ENCODE peak calls at places on chromosome 19, in eight cellular contexts. I, G, E, V, P, U, N and C are unnamed samples.

GRCh38 chr19:46407891-46408426 is 5.4 kb downstream of the CCDC8 start:
- DNase-seq in I (no peak), G (no peak), E (no peak), V (no peak), P (no peak), U (no peak), N (no peak), C (no peak)

GRCh38 chr19:47315125-47315821 is 5.6 kb downstream of the C5AR1 start:
- DNase-seq in I (peak), G (peak), E (peak), V (peak), P (no peak), U (peak), N (no peak), C (no peak)

GRCh38 chr19:16532440-16533273 is 9.6 kb downstream of the CHERP start:
- DNase-seq in I (no peak), G (no peak), E (no peak), V (no peak), P (no peak), U (no peak), N (no peak), C (no peak)

GRCh38 chr19:16073988-16074387 is 2.3 kb upstream of the TPM4 start:
- DNase-seq in I (no peak), G (no peak), E (no peak), V (no peak), P (no peak), U (no peak), N (no peak), C (no peak)

GRCh38 chr19:10467104-10467706 is 36.0 kb downstream of the KEAP1 start:
- DNase-seq in I (no peak), G (no peak), E (no peak), V (no peak), P (no peak), U (no peak), N (no peak), C (peak)

GRCh38 chr19:15249912-15250634 is 17.8 kb upstream of the EPHX3 start:
- DNase-seq in I (peak), G (no peak), E (peak), V (no peak), P (no peak), U (no peak), N (no peak), C (no peak)

GRCh38 chr19:28846094-28846812 is 366.7 kb downstream of the UQCRFS1 start:
- DNase-seq in I (no peak), G (no peak), E (no peak), V (no peak), P (no peak), U (no peak), N (no peak), C (no peak)

GRCh38 chr19:46081928-46082727 is 41.3 kb upstream of the IGFL4 start:
- DNase-seq in I (peak), G (peak), E (peak), V (peak), P (no peak), U (peak), N (peak), C (peak)

GRCh38 chr19:28358604-28359003 is 854.3 kb downstream of the UQCRFS1 start:
- DNase-seq in I (no peak), G (no peak), E (no peak), V (no peak), P (no peak), U (no peak), N (no peak), C (no peak)

GRCh38 chr19:33948651-33949335 is 152.1 kb downstream of the KCTD15 start:
- DNase-seq in I (no peak), G (no peak), E (no peak), V (no peak), P (no peak), U (no peak), N (no peak), C (no peak)

GRCh38 chr19:30622276-30622675 is 250.1 kb downstream of the ZNF536 start:
- DNase-seq in I (no peak), G (no peak), E (no peak), V (no peak), P (no peak), U (no peak), N (no peak), C (no peak)

GRCh38 chr19:41694831-41695635 is 7.0 kb upstream of the CEACAM7 start:
- DNase-seq in I (no peak), G (no peak), E (no peak), V (no peak), P (no peak), U (no peak), N (no peak), C (no peak)

GRCh38 chr19:51098366-51099069 is 9.7 kb downstream of the CTU1 start:
- DNase-seq in I (no peak), G (no peak), E (no peak), V (no peak), P (no peak), U (no peak), N (no peak), C (no peak)

GRCh38 chr19:32339988-32340874 is 5.2 kb upstream of the ZNF507 start:
- DNase-seq in I (peak), G (no peak), E (peak), V (peak), P (no peak), U (peak), N (no peak), C (peak)

GRCh38 chr19:12766051-12766521 is 9.3 kb downstream of the HOOK2 start:
- DNase-seq in I (peak), G (no peak), E (peak), V (peak), P (no peak), U (peak), N (no peak), C (no peak)

GRCh38 chr19:47713046-47714021 is at the start of gene EHD2:
- DNase-seq in I (peak), G (no peak), E (peak), V (peak), P (no peak), U (no peak), N (no peak), C (peak)

GRCh38 chr19:17138937-17139598 is 63.5 kb downstream of the MYO9B start:
- DNase-seq in I (no peak), G (no peak), E (no peak), V (no peak), P (no peak), U (peak), N (no peak), C (no peak)

GRCh38 chr19:11164879-11165406 is 9.4 kb upstream of the SPC24 start:
- DNase-seq in I (no peak), G (no peak), E (peak), V (no peak), P (no peak), U (no peak), N (no peak), C (no peak)

GRCh38 chr19:16896098-16896912 is 7.5 kb downstream of the F2RL3 start:
- DNase-seq in I (no peak), G (no peak), E (no peak), V (peak), P (no peak), U (no peak), N (no peak), C (no peak)

GRCh38 chr19:42075616-42076374 is at the start of gene ZNF574:
- DNase-seq in I (peak), G (peak), E (peak), V (peak), P (peak), U (peak), N (peak), C (peak)

GRCh38 chr19:53957448-53958167 is 5.1 kb upstream of the CACNG8 start:
- DNase-seq in I (no peak), G (no peak), E (no peak), V (no peak), P (no peak), U (no peak), N (no peak), C (no peak)

GRCh38 chr19:51094696-51095279 is 12.1 kb upstream of the KLK14 start:
- DNase-seq in I (peak), G (no peak), E (no peak), V (peak), P (no peak), U (peak), N (no peak), C (peak)

GRCh38 chr19:15283141-15283885 is 49.0 kb downstream of the BRD4 start:
- DNase-seq in I (no peak), G (no peak), E (peak), V (no peak), P (no peak), U (no peak), N (no peak), C (no peak)

GRCh38 chr19:29831041-29831548 is 19.3 kb downstream of the CCNE1 start:
- DNase-seq in I (peak), G (peak), E (no peak), V (no peak), P (no peak), U (no peak), N (no peak), C (no peak)

GRCh38 chr19:28234637-28235036 is 978.3 kb downstream of the UQCRFS1 start:
- DNase-seq in I (no peak), G (no peak), E (no peak), V (no peak), P (no peak), U (no peak), N (no peak), C (no peak)

GRCh38 chr19:10812902-10813404 is 23.1 kb downstream of the TMED1 start:
- DNase-seq in I (peak), G (no peak), E (peak), V (peak), P (no peak), U (no peak), N (no peak), C (no peak)

GRCh38 chr19:34298891-34299510 is 44.6 kb downstream of the GARRE1 start:
- DNase-seq in I (no peak), G (no peak), E (no peak), V (no peak), P (no peak), U (no peak), N (no peak), C (no peak)

GRCh38 chr19:47430041-47430802 is 10.9 kb upstream of the MEIS3 start:
- DNase-seq in I (no peak), G (no peak), E (peak), V (no peak), P (no peak), U (no peak), N (no peak), C (no peak)

GRCh38 chr19:32830231-32831014 is 39.1 kb downstream of the SLC7A9 start:
- DNase-seq in I (no peak), G (no peak), E (peak), V (no peak), P (no peak), U (no peak), N (no peak), C (no peak)

GRCh38 chr19:8526345-8527062 is 12.5 kb upstream of the ZNF414 start:
- DNase-seq in I (peak), G (peak), E (peak), V (peak), P (peak), U (peak), N (no peak), C (peak)

GRCh38 chr19:18513868-18514267 is 8.0 kb downstream of the ELL start:
- DNase-seq in I (no peak), G (no peak), E (no peak), V (no peak), P (no peak), U (no peak), N (no peak), C (peak)
- TF ChIP-seq RAD21 in I (no peak), G (no peak), E (no peak), V (no peak), P (no peak), U (no peak), N (no peak), C (no peak)

DNA sequence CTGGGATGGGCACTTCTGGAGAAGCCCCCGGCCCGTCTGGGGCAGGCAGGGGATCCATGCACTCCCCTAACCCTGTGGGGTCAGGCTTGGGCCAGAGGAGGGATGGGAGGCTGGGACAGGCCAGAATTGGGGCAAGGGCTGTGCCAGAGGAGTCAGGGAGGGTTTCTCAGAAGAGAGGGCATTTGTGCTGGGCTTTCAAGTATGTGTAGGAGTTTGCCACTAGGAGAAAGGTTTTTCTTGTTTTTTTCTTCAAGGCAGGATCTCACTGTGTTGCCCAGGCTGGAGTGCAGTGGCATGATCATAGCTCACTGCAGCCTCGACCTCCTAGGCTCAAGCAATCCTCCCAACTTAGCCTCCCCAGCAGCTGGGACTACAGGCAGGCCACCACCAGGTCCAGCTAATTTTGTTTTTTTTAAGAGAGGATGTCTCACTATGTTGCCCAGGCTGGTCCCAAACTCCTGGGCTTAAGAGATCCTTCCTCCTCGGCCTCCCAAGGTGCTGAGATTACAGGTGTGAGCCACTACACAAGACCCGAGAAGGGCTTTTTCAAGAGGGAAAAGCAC is 1.1 kb upstream of the MEF2B start:
- DNase-seq in I (no peak), G (no peak), E (no peak), V (no peak), P (no peak), U (no peak), N (no peak), C (no peak)
- TF ChIP-seq RAD21 in I (no peak), G (no peak), E (no peak), V (no peak), P (no peak), U (no peak), N (no peak), C (no peak)

GRCh38 chr19:19464339-19465098 is 50.8 kb downstream of the TSSK6 start:
- DNase-seq in I (no peak), G (no peak), E (peak), V (no peak), P (no peak), U (no peak), N (no peak), C (no peak)
- TF ChIP-seq RAD21 in I (no peak), G (no peak), E (no peak), V (no peak), P (no peak), U (no peak), N (no peak), C (no peak)

GRCh38 chr19:49133621-49134454 is 14.5 kb downstream of the PPFIA3 start:
- DNase-seq in I (peak), G (no peak), E (peak), V (peak), P (no peak), U (no peak), N (no peak), C (peak)
- TF ChIP-seq RAD21 in I (no peak), G (no peak), E (no peak), V (no peak), P (no peak), U (no peak), N (no peak), C (no peak)

GRCh38 chr19:55677572-55678028 is 2.6 kb downstream of the EPN1 start:
- DNase-seq in I (no peak), G (no peak), E (no peak), V (peak), P (no peak), U (no peak), N (no peak), C (no peak)
- TF ChIP-seq RAD21 in I (no peak), G (no peak), E (no peak), V (no peak), P (no peak), U (no peak), N (no peak), C (no peak)

GRCh38 chr19:43872547-43873336 is 45.6 kb downstream of the ZNF283 start:
- DNase-seq in I (peak), G (peak), E (no peak), V (no peak), P (no peak), U (no peak), N (no peak), C (no peak)
- TF ChIP-seq RAD21 in I (no peak), G (no peak), E (no peak), V (no peak), P (no peak), U (no peak), N (no peak), C (no peak)

GRCh38 chr19:1254081-1254527 is 5.7 kb downstream of the MIDN start:
- DNase-seq in I (no peak), G (no peak), E (no peak), V (no peak), P (no peak), U (no peak), N (no peak), C (no peak)
- TF ChIP-seq RAD21 in I (no peak), G (no peak), E (no peak), V (no peak), P (no peak), U (no peak), N (no peak), C (no peak)

GRCh38 chr19:38977445-38978314 is 2.1 kb upstream of the FBXO17 start:
- DNase-seq in I (peak), G (no peak), E (peak), V (no peak), P (no peak), U (no peak), N (peak), C (no peak)

GRCh38 chr19:38978315-38978689 is 2.8 kb upstream of the FBXO17 start:
- DNase-seq in I (no peak), G (no peak), E (no peak), V (no peak), P (no peak), U (no peak), N (no peak), C (no peak)

GRCh38 chr19:38974599-38975213 is 836 bp downstream of the FBXO17 start:
- DNase-seq in I (peak), G (no peak), E (no peak), V (peak), P (no peak), U (no peak), N (no peak), C (peak)

GRCh38 chr19:38975214-38975860 is at the start of gene FBXO17:
- DNase-seq in I (peak), G (no peak), E (peak), V (peak), P (no peak), U (peak), N (no peak), C (peak)

DNA sequence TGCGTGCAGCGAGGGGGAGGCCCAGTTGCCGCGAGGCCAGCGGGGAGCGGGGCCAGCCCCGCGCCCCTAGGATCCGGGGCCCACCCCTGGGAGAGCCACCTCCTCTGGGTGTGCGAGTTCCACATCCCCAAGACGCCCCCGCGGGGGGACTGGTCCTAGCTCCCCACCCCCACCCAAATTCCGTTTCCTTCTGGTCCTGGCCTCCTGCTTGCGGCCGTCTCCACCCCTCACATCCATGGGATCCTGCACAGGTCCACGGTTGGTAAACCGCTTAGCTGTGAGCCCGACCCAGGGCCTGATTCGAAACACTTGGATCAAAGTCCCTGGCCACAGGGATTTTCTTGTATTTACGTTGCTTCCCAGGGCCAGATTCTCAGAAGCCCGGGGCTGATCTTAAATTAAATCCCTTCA is 324 bp upstream of the FBXO17 start:
- DNase-seq in I (peak), G (no peak), E (peak), V (peak), P (no peak), U (peak), N (no peak), C (no peak)
- TF ChIP-seq RAD21 in I (no peak), G (no peak), E (no peak), V (no peak), P (no peak), U (no peak), N (no peak), C (no peak)

DNA sequence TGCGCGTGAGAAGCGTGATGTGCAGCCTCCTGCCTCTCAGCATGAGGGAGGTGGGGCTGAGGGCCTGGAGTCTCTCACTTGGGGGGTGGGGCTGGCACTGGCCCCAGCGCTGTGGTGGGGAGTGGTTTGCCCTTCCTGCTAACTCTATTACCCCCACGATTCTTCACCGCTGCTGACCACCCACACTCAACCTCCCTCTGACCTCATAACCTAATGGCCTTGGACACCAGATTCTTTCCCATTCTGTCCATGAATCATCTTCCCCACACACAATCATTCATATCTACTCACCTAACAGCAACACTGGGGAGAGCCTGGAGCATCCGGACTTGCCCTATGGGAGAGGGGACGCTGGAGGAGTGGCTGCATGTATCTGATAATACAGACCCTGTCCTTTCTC is 8.7 kb downstream of the CD177 start:
- DNase-seq in I (no peak), G (no peak), E (peak), V (no peak), P (no peak), U (no peak), N (no peak), C (no peak)
- TF ChIP-seq RAD21 in I (no peak), G (no peak), E (no peak), V (no peak), P (no peak), U (no peak), N (no peak), C (no peak)

DNA sequence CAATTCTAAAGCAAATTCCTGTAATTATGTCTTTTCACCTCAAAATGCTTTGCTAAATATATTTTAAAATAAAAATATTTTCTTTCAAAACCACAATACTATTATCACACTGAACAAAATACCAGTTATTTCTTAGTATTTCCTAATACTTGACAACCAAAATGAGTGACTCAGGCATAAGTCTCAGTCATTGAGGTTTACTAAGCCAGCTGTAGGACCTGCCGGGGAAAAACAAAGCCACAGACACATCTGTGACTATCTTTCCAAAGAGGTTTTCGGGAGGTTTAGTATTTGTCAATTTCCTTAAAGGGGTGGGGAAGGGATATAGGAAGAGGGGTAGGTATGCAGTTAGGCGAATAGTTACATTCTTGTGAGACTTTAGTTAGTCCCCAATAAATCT is 3.2 kb upstream of the ZNF235 start:
- DNase-seq in I (no peak), G (no peak), E (no peak), V (no peak), P (no peak), U (no peak), N (no peak), C (no peak)
- TF ChIP-seq RAD21 in I (no peak), G (no peak), E (no peak), V (no peak), P (no peak), U (no peak), N (no peak), C (no peak)